ENCODE peak calls at places on chromosomes 2 and 18, in six cellular contexts. R, J, Z, W, D and I are unnamed samples.

GRCh38 chr2:74250189-74250631 is 51.8 kb downstream of the MTHFD2 start:
- DNase-seq in W (peak; percentile 58), D (peak; percentile 43), Z (peak; percentile 20), J (no peak), R (peak; percentile 59), I (no peak)

GRCh38 chr2:2734308-2734707 is 403.2 kb upstream of the MYT1L start:
- DNase-seq in J (no peak), D (no peak), Z (no peak), R (no peak), W (no peak), I (no peak)

GRCh38 chr2:101150306-101151140 is 659 bp downstream of the TBC1D8 start:
- DNase-seq in D (peak; percentile 17), R (peak; percentile 46), Z (no peak), J (no peak), W (peak; percentile 27), I (no peak)

GRCh38 chr2:137192366-137193315 is 427.3 kb downstream of the THSD7B start:
- DNase-seq in D (no peak), J (no peak), Z (no peak), R (no peak), W (no peak), I (no peak)

GRCh38 chr2:10971131-10971854 is 59.6 kb downstream of the KCNF1 start:
- DNase-seq in W (no peak), J (no peak), Z (no peak), D (no peak), R (no peak), I (no peak)

GRCh38 chr2:215660687-215661086 is 224.8 kb upstream of the FN1 start:
- DNase-seq in D (no peak), W (no peak), R (no peak), J (peak; percentile 88), Z (no peak), I (no peak)

GRCh38 chr2:112880696-112881095 is 30.3 kb upstream of the IL37 start:
- DNase-seq in W (no peak), Z (no peak), J (no peak), R (no peak), D (no peak), I (no peak)

GRCh38 chr2:211864328-211864727 is 674.3 kb downstream of the ERBB4 start:
- DNase-seq in J (no peak), D (no peak), Z (no peak), W (no peak), R (no peak), I (no peak)

GRCh38 chr2:62662548-62662947 is 43.0 kb upstream of the EHBP1 start:
- DNase-seq in Z (no peak), J (no peak), R (no peak), W (no peak), D (no peak), I (no peak)

GRCh38 chr2:127106457-127106997 is 427 bp downstream of the BIN1 start:
- DNase-seq in Z (no peak), W (peak; percentile 28), D (peak; percentile 36), R (no peak), J (no peak), I (no peak)

GRCh38 chr2:65411056-65411795 is 21.2 kb downstream of the SPRED2 start:
- DNase-seq in Z (no peak), J (no peak), R (no peak), W (no peak), D (no peak), I (no peak)

GRCh38 chr18:22625406-22625805 is 207.7 kb upstream of the CTAGE1 start:
- DNase-seq in R (no peak), D (no peak), Z (no peak), W (no peak), J (no peak), I (no peak)

GRCh38 chr18:8685141-8685913 is 20.0 kb upstream of the MTCL1 start:
- DNase-seq in Z (no peak), W (no peak), R (no peak), J (no peak), D (no peak), I (no peak)

GRCh38 chr2:35822716-35823115 is 532.9 kb upstream of the CRIM1 start:
- DNase-seq in Z (no peak), D (no peak), W (no peak), J (no peak), R (peak; percentile 66), I (no peak)

GRCh38 chr2:14420851-14421250 is 211.7 kb upstream of the LRATD1 start:
- DNase-seq in Z (no peak), J (no peak), W (no peak), R (no peak), D (no peak), I (no peak)

GRCh38 chr18:79393181-79393598 is 2.5 kb upstream of the NFATC1 start:
- DNase-seq in W (no peak), R (no peak), J (no peak), D (no peak), Z (no peak), I (no peak)

GRCh38 chr2:27839022-27839618 is 51.1 kb downstream of the RBKS start:
- DNase-seq in R (no peak), W (no peak), J (no peak), Z (no peak), D (no peak), I (no peak)

GRCh38 chr2:216694201-216694825 is 1.0 kb downstream of the IGFBP5 start:
- DNase-seq in W (peak; percentile 54), R (peak; percentile 72), Z (peak; percentile 27), D (peak; percentile 59), J (no peak), I (no peak)

GRCh38 chr2:74181739-74182138 is 3.1 kb upstream of the MOB1A start:
- DNase-seq in J (no peak), W (no peak), D (no peak), R (no peak), Z (no peak), I (no peak)

GRCh38 chr2:105881286-105882136 is 136.8 kb downstream of the NCK2 start:
- DNase-seq in J (no peak), R (no peak), W (no peak), D (no peak), Z (no peak), I (no peak)

GRCh38 chr2:229270551-229271410 is at the start of gene PID1:
- DNase-seq in W (no peak), R (peak; percentile 41), Z (no peak), J (no peak), D (peak; percentile 9), I (no peak)

GRCh38 chr2:236568068-236568921 is 1.3 kb upstream of the ACKR3 start:
- DNase-seq in W (peak; percentile 60), J (no peak), Z (no peak), D (peak; percentile 34), R (no peak), I (no peak)

GRCh38 chr18:23324056-23324811 is 128.9 kb upstream of the RIOK3 start:
- DNase-seq in Z (no peak), D (no peak), J (no peak), R (no peak), W (no peak), I (no peak)

GRCh38 chr2:182241936-182242335 is 184.9 kb downstream of the PDE1A start:
- DNase-seq in D (no peak), W (no peak), Z (no peak), J (no peak), R (no peak), I (no peak)

GRCh38 chr18:48942554-48943261 is 8.1 kb downstream of the SMAD7 start:
- DNase-seq in D (no peak), R (no peak), Z (no peak), J (peak; percentile 94), W (no peak), I (no peak)

GRCh38 chr2:1757567-1757966 is 13.3 kb upstream of the PXDN start:
- DNase-seq in Z (no peak), R (no peak), J (no peak), D (no peak), W (no peak), I (no peak)

GRCh38 chr2:189522435-189523151 is 58.0 kb downstream of the SLC40A1 start:
- DNase-seq in Z (no peak), W (no peak), R (no peak), D (no peak), J (no peak), I (no peak)

GRCh38 chr2:68447118-68447517 is 20.0 kb downstream of the FBXO48 start:
- DNase-seq in J (no peak), Z (no peak), R (no peak), W (no peak), D (no peak), I (no peak)

GRCh38 chr2:201185863-201186262 is 2.9 kb downstream of the CASP10 start:
- DNase-seq in W (no peak), J (no peak), D (no peak), R (no peak), Z (no peak), I (no peak)

GRCh38 chr2:162826901-162827300 is 11.7 kb downstream of the KCNH7 start:
- DNase-seq in R (no peak), Z (no peak), J (no peak), W (no peak), D (no peak), I (no peak)

GRCh38 chr2:144914622-144915230 is 394.8 kb upstream of the ZEB2 start:
- DNase-seq in D (no peak), Z (no peak), J (peak; percentile 41), W (no peak), R (no peak), I (no peak)

GRCh38 chr2:217249490-217250451 is 389.9 kb upstream of the TNP1 start:
- DNase-seq in Z (no peak), W (no peak), R (no peak), D (no peak), J (no peak), I (no peak)

GRCh38 chr2:241350878-241351639 is 5.0 kb upstream of the FARP2 start:
- DNase-seq in D (no peak), W (no peak), R (no peak), J (no peak), Z (no peak), I (no peak)

GRCh38 chr2:236117861-236118269 is 50.3 kb downstream of the GBX2 start:
- DNase-seq in D (no peak), J (no peak), Z (no peak), R (no peak), W (no peak), I (no peak)

GRCh38 chr2:129056309-129056958 is 737.8 kb upstream of the HS6ST1 start:
- DNase-seq in J (no peak), Z (no peak), W (no peak), D (no peak), R (no peak), I (no peak)